ENCODE peak calls at places on chromosomes 1 and 21, in nine cellular contexts. L is cardiac fibroblast; O is activated CD4-positive, alpha-beta T cell treated with anti-CD3 and anti-CD28 coated beads for 24 hours; E is AG20443; D is skeletal muscle cell; J is AG08396; T is NCI-H1092 treated with DMSO at 0.1 percent for 48 hours; N is smooth muscle cell of the brain vasculature; B is posterior cingulate gyrus. G is an unnamed sample.
A peak's percentile ranks its signal among the peaks of the same experiment; 100 is the strongest.

GRCh38 chr1:78003882-78004718 is 639 bp upstream of the DNAJB4 start:
- DNase-seq in J (peak; percentile 32), D (peak; percentile 60), E (peak; percentile 44), T (no peak), B (peak; percentile 17), N (peak; percentile 47), O (no peak), L (peak; percentile 80), G (peak; percentile 41)

GRCh38 chr1:59018860-59019259 is 235.0 kb upstream of the JUN start:
- DNase-seq in O (no peak), D (no peak), E (no peak), T (no peak), J (no peak), N (no peak), L (no peak), B (no peak), G (no peak)

GRCh38 chr1:237411621-237412020 is 369.6 kb downstream of the RYR2 start:
- DNase-seq in O (no peak), J (no peak), E (no peak), D (no peak), L (no peak), N (no peak), B (no peak), T (no peak), G (no peak)

GRCh38 chr21:34128674-34129038 is 55.3 kb downstream of the MRPS6 start:
- DNase-seq in D (no peak), N (no peak), B (no peak), T (no peak), O (no peak), J (no peak), L (no peak), E (no peak), G (no peak)

GRCh38 chr1:56644941-56645662 is at the start of gene PRKAA2:
- DNase-seq in N (no peak), O (no peak), D (no peak), J (peak; percentile 65), T (peak; percentile 34), B (peak; percentile 39), L (peak; percentile 13), E (peak; percentile 71), G (no peak)

GRCh38 chr1:53685272-53686051 is 53.5 kb downstream of the GLIS1 start:
- DNase-seq in L (peak; percentile 15), B (no peak), J (peak; percentile 73), O (no peak), E (peak; percentile 56), T (no peak), N (no peak), D (no peak), G (no peak)

GRCh38 chr1:83813571-83813970 is 185.4 kb downstream of the TTLL7 start:
- DNase-seq in N (no peak), T (no peak), D (no peak), B (no peak), L (no peak), E (no peak), O (no peak), J (no peak), G (no peak)

GRCh38 chr1:158028956-158029355 is 35.5 kb downstream of the KIRREL1 start:
- DNase-seq in D (no peak), B (no peak), T (no peak), L (peak; percentile 55), N (no peak), E (no peak), J (no peak), O (no peak), G (no peak)

GRCh38 chr1:209202826-209203439 is 380.6 kb upstream of the CAMK1G start:
- DNase-seq in E (peak; percentile 70), O (no peak), D (peak; percentile 20), N (peak; percentile 40), T (peak; percentile 61), L (peak; percentile 71), B (peak; percentile 15), J (peak; percentile 54), G (peak; percentile 76)

GRCh38 chr1:226123591-226124471 is 61.3 kb downstream of the H3-3A start:
- DNase-seq in D (no peak), O (no peak), T (no peak), B (no peak), J (peak; percentile 81), E (peak; percentile 60), N (no peak), L (no peak), G (no peak)

GRCh38 chr1:3727042-3727824 is 25.0 kb upstream of the CCDC27 start:
- DNase-seq in N (no peak), B (peak; percentile 52), E (peak; percentile 71), J (peak; percentile 76), L (peak; percentile 29), D (no peak), O (no peak), T (no peak), G (no peak)

GRCh38 chr21:46425566-46425965 is 33.1 kb upstream of the DIP2A start:
- DNase-seq in B (no peak), L (no peak), O (no peak), D (no peak), N (no peak), J (no peak), T (peak; percentile 69), E (no peak), G (no peak)

GRCh38 chr1:110065841-110066240 is 4.6 kb downstream of the ALX3 start:
- DNase-seq in E (peak; percentile 43), J (no peak), L (no peak), N (no peak), T (no peak), D (no peak), B (no peak), O (no peak), G (no peak)

GRCh38 chr1:41221995-41222991 is 19.8 kb downstream of the SCMH1 start:
- DNase-seq in T (peak; percentile 56), D (no peak), O (no peak), J (no peak), E (no peak), N (no peak), B (no peak), L (peak; percentile 46), G (no peak)

GRCh38 chr1:2159124-2159523 is 35.4 kb downstream of the FAAP20 start:
- DNase-seq in N (no peak), O (no peak), E (no peak), B (no peak), D (no peak), J (no peak), L (no peak), T (no peak), G (no peak)

GRCh38 chr1:221839794-221840395 is 98.0 kb upstream of the DUSP10 start:
- DNase-seq in O (peak; percentile 62), B (no peak), E (peak; percentile 45), N (peak; percentile 73), D (peak; percentile 91), J (no peak), T (no peak), L (peak; percentile 83), G (peak; percentile 98)

GRCh38 chr21:41767606-41768370 is 936 bp upstream of the RIPK4 start:
- DNase-seq in L (peak; percentile 25), N (no peak), D (no peak), E (peak; percentile 54), J (no peak), B (no peak), T (no peak), O (no peak), G (no peak)

GRCh38 chr1:28801461-28801860 is 10.5 kb upstream of the OPRD1 start:
- DNase-seq in N (no peak), D (no peak), E (no peak), J (no peak), B (no peak), L (no peak), O (no peak), T (no peak), G (no peak)

GRCh38 chr1:85611390-85611789 is 30.8 kb downstream of the CCN1 start:
- DNase-seq in T (no peak), O (no peak), E (peak; percentile 71), D (peak; percentile 84), J (peak; percentile 50), B (no peak), L (peak; percentile 83), N (no peak), G (no peak)